ENCODE peak calls at places on chromosomes 4 and X, in eight cellular contexts. G is lower lobe of right lung, E is bronchial epithelial cell, Z is RWPE1, Y is uterus, B is astrocyte, H is psoas muscle, Q is heart left ventricle. R is an unnamed sample.

GRCh38 chrX:56564921-56565861 is 1.8 kb downstream of the UBQLN2 start:
- DNase-seq in Z (no peak), Q (no peak), H (no peak), G (no peak), Y (no peak), E (no peak), B (no peak), R (no peak)

GRCh38 chrX:117969337-117969736 is 147.3 kb downstream of the KLHL13 start:
- DNase-seq in G (no peak), E (no peak), Q (no peak), Z (no peak), B (no peak), H (no peak), Y (no peak), R (no peak)

GRCh38 chrX:44082829-44083228 is 109.6 kb upstream of the NDP start:
- DNase-seq in Q (no peak), B (no peak), Z (no peak), E (no peak), H (no peak), Y (no peak), G (no peak), R (no peak)

GRCh38 chr4:26418107-26418506 is 72.2 kb downstream of the CCKAR start:
- DNase-seq in Z (no peak), H (no peak), E (no peak), B (no peak), Q (no peak), Y (no peak), G (no peak), R (no peak)

GRCh38 chr4:107379054-107379869 is 340.8 kb downstream of the PAPSS1 start:
- DNase-seq in B (peak), G (no peak), H (no peak), E (peak), Q (no peak), Y (no peak), Z (peak), R (no peak)

GRCh38 chr4:6343950-6344408 is 74.3 kb downstream of the WFS1 start:
- DNase-seq in Z (peak), E (peak), G (peak), Y (no peak), Q (no peak), B (peak), H (no peak), R (no peak)

GRCh38 chr4:12879500-12879899 is 604.6 kb downstream of the RAB28 start:
- DNase-seq in E (no peak), Q (no peak), Y (no peak), G (no peak), H (no peak), Z (no peak), B (no peak), R (no peak)

GRCh38 chr4:48796927-48797679 is 17.0 kb upstream of the FRYL start:
- DNase-seq in Y (no peak), E (no peak), G (no peak), Q (no peak), H (no peak), Z (no peak), B (no peak), R (no peak)

GRCh38 chr4:1604706-1605205 is 79.4 kb downstream of the FAM53A start:
- DNase-seq in B (no peak), Y (no peak), E (no peak), G (peak), Q (no peak), Z (peak), H (no peak), R (no peak)

GRCh38 chr4:17324431-17324830 is 187.5 kb downstream of the QDPR start:
- DNase-seq in E (no peak), Y (peak), B (peak), H (peak), Z (peak), G (no peak), Q (peak), R (no peak)

GRCh38 chrX:132292753-132293152 is 73.5 kb upstream of the RAP2C start:
- DNase-seq in Q (peak), B (peak), G (no peak), H (no peak), Z (peak), E (peak), Y (peak), R (no peak)

GRCh38 chrX:6550999-6551398 is 16.1 kb upstream of the VCX3A start:
- DNase-seq in Z (no peak), E (no peak), H (no peak), Q (no peak), G (no peak), B (no peak), Y (no peak), R (no peak)

GRCh38 chrX:15447985-15448639 is 45.0 kb downstream of the PIR start:
- DNase-seq in Z (no peak), B (peak), G (no peak), E (no peak), H (no peak), Q (no peak), Y (no peak), R (no peak)

GRCh38 chrX:72128881-72129280 is 2.8 kb downstream of the RTL5 start:
- DNase-seq in G (no peak), Z (no peak), Q (no peak), H (no peak), Y (no peak), E (no peak), B (no peak), R (no peak)

GRCh38 chr4:165234766-165235165 is 27.4 kb downstream of the KLHL2 start:
- DNase-seq in B (no peak), Z (no peak), G (no peak), E (no peak), Y (no peak), H (no peak), Q (no peak), R (no peak)

GRCh38 chrX:10387011-10387410 is 230.2 kb downstream of the CLCN4 start:
- DNase-seq in G (no peak), E (peak), B (peak), Y (no peak), Q (no peak), Z (peak), H (no peak), R (no peak)

GRCh38 chr4:4474496-4474895 is 67.4 kb downstream of the STX18 start:
- DNase-seq in Z (no peak), Q (no peak), B (peak), G (no peak), E (no peak), Y (no peak), H (no peak), R (no peak)

GRCh38 chr4:109301691-109302365 is 630 bp downstream of the COL25A1 start:
- DNase-seq in Q (no peak), Y (no peak), H (no peak), G (no peak), B (no peak), E (no peak), Z (no peak), R (no peak)

GRCh38 chrX:74420194-74421035 is 878 bp upstream of the SLC16A2 start:
- DNase-seq in Y (peak), H (peak), G (peak), B (peak), E (peak), Z (peak), Q (peak), R (no peak)

GRCh38 chr4:1623390-1623789 is 60.7 kb downstream of the FAM53A start:
- DNase-seq in H (no peak), G (no peak), Q (no peak), Y (no peak), E (no peak), B (no peak), Z (no peak), R (no peak)

DNA sequence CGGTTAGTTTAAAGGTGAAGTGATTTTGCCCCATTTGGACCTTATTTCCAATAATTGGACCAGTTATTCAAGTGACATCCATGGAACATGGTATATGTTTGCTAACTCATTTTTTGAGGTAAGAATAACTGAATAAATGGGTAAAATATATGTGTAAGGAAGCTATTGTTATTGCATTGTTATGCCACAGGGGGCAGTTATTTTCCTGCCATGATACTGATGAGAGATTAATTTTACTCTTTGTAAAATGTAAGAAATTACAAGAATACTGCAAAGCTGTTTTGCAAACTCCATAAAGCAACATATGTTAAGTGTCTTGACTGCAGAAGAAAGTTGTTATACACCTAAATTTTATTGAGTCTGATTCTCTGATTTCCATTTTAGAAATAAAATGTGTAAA is 114.0 kb downstream of the IL1RAPL1 start:
- DNase-seq in H (no peak), Y (no peak), Q (no peak), E (no peak), G (no peak), Z (no peak), B (no peak), R (no peak)
- TF ChIP-seq CTCF in H (no peak), Y (no peak), Q (no peak), E (no peak), G (no peak), Z (no peak), B (peak), R (no peak)

DNA sequence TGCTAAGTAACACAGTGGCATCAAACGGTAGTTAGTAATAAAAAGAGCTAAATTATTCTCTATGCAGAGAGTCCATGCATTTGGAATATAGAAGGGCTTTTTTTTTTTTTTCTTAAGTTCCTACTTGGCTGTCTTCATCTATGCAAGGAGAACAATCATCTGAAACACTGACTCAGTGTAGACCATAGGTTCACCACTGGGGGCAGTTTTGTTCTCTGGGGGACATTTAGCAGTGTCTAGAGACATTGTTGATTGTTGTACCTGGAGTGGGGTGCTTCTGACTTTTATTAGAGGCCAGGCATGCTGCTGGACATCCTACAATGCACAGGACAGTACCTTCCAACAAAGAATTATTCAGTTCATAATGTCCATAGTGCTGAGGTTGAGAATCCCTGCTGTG is 41.2 kb downstream of the TMA16 start:
- DNase-seq in H (no peak), B (no peak), E (no peak), Q (no peak), Z (no peak), Y (no peak), G (no peak), R (no peak)
- TF ChIP-seq CTCF in H (no peak), B (no peak), E (no peak), Q (no peak), Z (no peak), Y (no peak), G (no peak), R (no peak)

DNA sequence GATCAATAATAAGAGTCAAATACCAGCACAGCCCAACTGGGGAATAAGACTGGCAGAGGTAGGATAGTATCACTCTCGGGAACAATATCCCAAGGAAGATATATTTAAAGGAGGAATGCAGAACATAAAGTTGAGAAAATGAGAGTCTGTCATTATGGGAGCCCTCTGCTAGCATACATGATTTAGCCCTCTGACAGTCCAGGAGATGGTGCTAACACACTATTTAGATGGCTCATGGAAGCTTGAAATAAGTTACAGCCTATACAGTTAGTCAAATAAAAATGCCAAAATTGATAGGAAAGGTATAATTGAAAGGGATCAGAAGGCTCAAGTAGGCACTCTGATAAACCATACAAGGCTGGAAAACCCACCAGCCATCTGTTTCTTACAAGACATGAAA is 201.0 kb upstream of the NEIL3 start:
- DNase-seq in H (no peak), Y (no peak), Z (peak), B (peak), E (peak), G (no peak), Q (no peak), R (no peak)
- TF ChIP-seq CTCF in H (no peak), Y (no peak), Z (no peak), B (peak), E (peak), G (peak), Q (no peak), R (no peak)

GRCh38 chrX:114166601-114167000 is 417.3 kb upstream of the HTR2C start:
- DNase-seq in H (no peak), G (no peak), Q (no peak), Z (no peak), Y (no peak), E (no peak), B (no peak), R (no peak)

GRCh38 chrX:114165537-114165936 is 418.3 kb upstream of the HTR2C start:
- DNase-seq in E (no peak), B (no peak), Y (no peak), G (no peak), H (no peak), Q (no peak), Z (no peak), R (no peak)

GRCh38 chrX:114162068-114162735 is 421.7 kb upstream of the HTR2C start:
- DNase-seq in H (no peak), Z (no peak), Y (no peak), E (no peak), B (no peak), Q (no peak), G (no peak), R (no peak)
- TF ChIP-seq CTCF in H (no peak), Z (no peak), Y (no peak), E (no peak), B (no peak), Q (no peak), G (no peak), R (no peak)

DNA sequence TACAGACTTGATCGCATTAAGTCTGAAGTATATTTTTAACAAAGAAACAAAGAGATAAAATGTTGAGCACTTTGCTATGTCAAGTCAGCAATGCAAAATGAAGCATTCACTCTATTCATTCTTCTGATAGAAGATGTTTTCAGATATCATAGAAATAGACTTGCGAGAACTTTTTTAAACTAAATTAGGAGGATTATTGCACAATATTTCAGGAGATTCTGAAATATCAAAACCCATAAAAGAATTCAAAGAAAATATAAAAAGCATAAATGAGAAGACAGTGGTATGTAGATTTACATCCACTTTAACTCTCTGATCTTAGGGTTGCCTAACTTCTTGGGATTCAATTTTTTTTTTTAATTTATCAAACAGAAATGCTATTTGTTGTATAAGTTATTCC is 81.1 kb upstream of the PABPC4L start:
- DNase-seq in B (no peak), E (no peak), H (no peak), G (no peak), Y (no peak), Z (no peak), Q (no peak), R (no peak)
- TF ChIP-seq CTCF in B (no peak), E (no peak), H (no peak), G (no peak), Y (no peak), Z (no peak), Q (no peak), R (no peak)

GRCh38 chrX:12704706-12705105 is 86.5 kb upstream of the PRPS2 start:
- DNase-seq in B (no peak), Y (no peak), Q (no peak), Z (no peak), G (no peak), E (no peak), H (no peak), R (no peak)

GRCh38 chrX:12711435-12712040 is 79.7 kb upstream of the PRPS2 start:
- DNase-seq in Q (no peak), G (no peak), Y (no peak), H (no peak), B (no peak), E (no peak), Z (no peak), R (no peak)

DNA sequence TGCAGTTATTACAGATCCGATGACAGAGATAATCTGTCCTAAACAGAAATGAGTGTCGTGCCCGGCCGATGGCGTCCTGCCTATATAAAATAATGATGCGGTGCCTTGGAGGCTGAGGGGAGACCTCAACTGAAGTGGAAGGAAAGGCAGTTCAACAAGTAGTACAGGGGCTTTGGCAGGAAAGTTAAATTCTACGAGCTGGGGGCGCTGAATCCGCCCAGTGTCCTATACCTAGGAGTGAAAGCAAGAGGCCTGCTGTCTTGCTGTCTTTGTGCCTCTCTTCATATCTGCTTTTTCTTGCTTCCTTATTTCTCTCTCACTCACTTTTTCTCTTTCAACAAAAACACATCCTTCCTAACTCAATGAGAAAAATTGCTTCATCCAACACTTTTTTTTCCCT is 82.2 kb upstream of the PRPS2 start:
- DNase-seq in H (no peak), Z (no peak), G (no peak), B (no peak), E (peak), Y (no peak), Q (no peak), R (no peak)
- TF ChIP-seq CTCF in H (no peak), Z (no peak), G (no peak), B (no peak), E (peak), Y (no peak), Q (no peak), R (no peak)

DNA sequence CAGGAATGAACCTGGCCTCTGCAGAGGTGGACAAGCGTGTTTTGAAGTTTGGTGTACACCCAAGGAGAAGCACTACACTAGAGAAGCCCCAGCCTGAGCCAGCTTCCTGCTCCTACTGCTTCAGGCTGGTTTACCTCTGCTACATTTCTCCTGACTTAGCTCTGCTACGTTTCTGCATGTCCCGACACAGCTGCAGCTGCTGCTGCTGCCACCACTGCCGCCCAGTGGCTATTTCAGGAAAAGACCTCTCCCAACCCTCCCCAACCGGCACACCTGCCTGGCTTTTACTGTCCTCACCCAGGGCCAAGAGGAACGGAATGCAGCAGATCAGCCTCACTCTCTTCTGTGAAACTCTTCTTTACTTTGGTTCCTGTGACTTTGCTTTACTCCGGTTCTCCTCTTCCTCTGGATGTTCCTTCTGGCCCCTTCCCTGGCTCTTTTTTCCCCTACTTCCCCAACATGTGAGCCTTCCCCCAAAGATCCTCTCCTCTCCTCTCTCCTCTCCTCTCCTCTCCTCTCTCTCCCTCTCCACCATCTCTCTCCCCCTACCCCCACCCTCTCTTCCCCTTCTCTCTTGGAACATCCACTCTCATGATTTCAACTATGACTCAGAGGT is 3.1 kb upstream of the P2RY4 start:
- DNase-seq in Z (peak), E (peak), G (no peak), H (no peak), B (peak), Y (no peak), Q (peak), R (no peak)
- TF ChIP-seq CTCF in Z (peak), E (peak), G (peak), H (peak), B (peak), Y (no peak), Q (peak), R (no peak)

DNA sequence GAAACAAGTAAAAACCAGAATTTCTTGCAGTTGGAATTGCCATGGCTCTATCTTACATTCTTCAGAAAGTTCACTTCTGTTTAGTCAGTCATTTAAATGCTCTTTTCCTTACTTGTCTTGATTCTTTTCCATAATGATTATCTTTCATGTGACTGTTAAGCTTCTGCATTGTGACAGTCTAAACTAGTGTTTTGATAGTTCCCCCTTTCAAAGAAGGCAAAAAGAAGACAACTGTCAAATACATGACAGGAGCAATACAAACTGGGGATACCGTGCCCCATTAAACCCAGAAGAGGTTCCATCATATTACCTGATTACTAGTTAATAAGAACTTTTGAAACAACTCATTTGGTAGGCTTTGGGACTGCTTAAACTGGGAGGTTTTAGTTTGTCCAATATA is 476.2 kb downstream of the PCDH19 start:
- DNase-seq in G (no peak), Q (no peak), Y (no peak), H (no peak), B (no peak), E (no peak), Z (no peak), R (no peak)
- TF ChIP-seq CTCF in G (no peak), Q (no peak), Y (no peak), H (no peak), B (no peak), E (no peak), Z (no peak), R (no peak)

R was measured in activated B cell treated with CpG ODN at 0.5 μM for 24 hours.